ENCODE peak calls at places on chromosomes 11 and 22, in nine cellular contexts. Y is ovary; K is activated T-helper 1 cell treated with anti-CD3 and anti-CD28 coated beads, Interleukin-2, amount 50 U/mL, for 16 hours; X is EL; D is astrocyte of the spinal cord; F is T-cell; I is body of pancreas; V is neural crest cell; U is sciatic nerve. O is an unnamed sample.

GRCh38 chr22:42856179-42856864 is 751 bp downstream of the ARFGAP3 start:
- DNase-seq in Y (peak), K (peak), X (peak), D (no peak), F (peak), I (peak), V (no peak), U (peak), O (peak)

GRCh38 chr11:70005107-70005818 is 72.9 kb upstream of the ANO1 start:
- DNase-seq in Y (no peak), K (no peak), X (peak), D (peak), F (no peak), I (no peak), V (no peak), U (no peak), O (no peak)

GRCh38 chr22:37428649-37429586 is 1.6 kb upstream of the ELFN2 start:
- DNase-seq in Y (peak), K (peak), X (peak), D (peak), F (peak), I (peak), V (peak), U (no peak), O (peak)

GRCh38 chr11:18766015-18766414 is 25.6 kb downstream of the PTPN5 start:
- DNase-seq in Y (no peak), K (no peak), X (no peak), D (no peak), F (no peak), I (no peak), V (no peak), U (no peak), O (no peak)

GRCh38 chr22:17131686-17132085 is 10.5 kb upstream of the TMEM121B start:
- DNase-seq in Y (no peak), K (no peak), X (no peak), D (no peak), F (no peak), I (no peak), V (no peak), U (no peak), O (no peak)

GRCh38 chr11:73812234-73812633 is 24.6 kb downstream of the MRPL48 start:
- DNase-seq in Y (no peak), K (no peak), X (no peak), D (no peak), F (no peak), I (no peak), V (no peak), U (no peak), O (no peak)

GRCh38 chr11:118434123-118434552 is 2.2 kb upstream of the KMT2A start:
- DNase-seq in Y (no peak), K (no peak), X (no peak), D (peak), F (no peak), I (no peak), V (no peak), U (no peak), O (no peak)

GRCh38 chr11:86456075-86456939 is 81.6 kb downstream of the CCDC81 start:
- DNase-seq in Y (peak), K (peak), X (peak), D (peak), F (peak), I (peak), V (peak), U (peak), O (peak)

GRCh38 chr22:22429374-22430108 is 79.0 kb downstream of the ZNF280B start:
- DNase-seq in Y (no peak), K (no peak), X (no peak), D (no peak), F (no peak), I (no peak), V (no peak), U (no peak), O (no peak)

GRCh38 chr11:9081153-9081552 is 10.2 kb downstream of the SCUBE2 start:
- DNase-seq in Y (no peak), K (no peak), X (no peak), D (no peak), F (no peak), I (no peak), V (no peak), U (no peak), O (no peak)

GRCh38 chr11:107140988-107141387 is 122.7 kb upstream of the GUCY1A2 start:
- DNase-seq in Y (no peak), K (no peak), X (no peak), D (no peak), F (no peak), I (no peak), V (no peak), U (no peak), O (no peak)

GRCh38 chr11:111272420-111272819 is 25.9 kb upstream of the POU2AF3 start:
- DNase-seq in Y (no peak), K (no peak), X (no peak), D (no peak), F (no peak), I (no peak), V (no peak), U (no peak), O (no peak)

GRCh38 chr22:27213766-27214581 is 556.6 kb downstream of the MIAT start:
- DNase-seq in Y (peak), K (no peak), X (no peak), D (peak), F (no peak), I (peak), V (no peak), U (peak), O (no peak)